ENCODE peak calls at places on chromosome 15, in seven cellular contexts. U is left ventricle myocardium inferior, X is cardiac fibroblast, O is sigmoid colon, B is tibial artery, Q is AG10803, S is psoas muscle. F is an unnamed sample.

GRCh38 chr15:28132524-28133275 is 33.6 kb upstream of the OCA2 start:
- DNase-seq in X (peak), B (no peak), U (no peak), S (no peak), O (no peak), Q (peak), F (peak)

GRCh38 chr15:35827156-35827555 is 281.2 kb upstream of the DPH6 start:
- DNase-seq in B (no peak), X (peak), S (no peak), U (no peak), O (no peak), Q (no peak), F (peak)

GRCh38 chr15:54808321-54808720 is 388.4 kb downstream of the RSL24D1 start:
- DNase-seq in O (no peak), B (no peak), Q (no peak), X (no peak), U (no peak), S (no peak), F (no peak)

GRCh38 chr15:47582283-47582682 is 135.0 kb upstream of the SEMA6D start:
- DNase-seq in S (no peak), B (no peak), Q (no peak), O (no peak), X (no peak), U (no peak), F (no peak)

GRCh38 chr15:86892774-86893449 is 813.2 kb downstream of the AGBL1 start:
- DNase-seq in Q (peak), U (no peak), O (no peak), B (no peak), X (peak), S (no peak), F (peak)

GRCh38 chr15:39154136-39154770 is 426.6 kb upstream of the THBS1 start:
- DNase-seq in Q (no peak), S (no peak), B (no peak), O (no peak), U (no peak), X (no peak), F (no peak)

GRCh38 chr15:83305696-83306291 is 21.3 kb upstream of the BNC1 start:
- DNase-seq in O (no peak), X (no peak), B (no peak), S (no peak), Q (no peak), U (no peak), F (peak)

GRCh38 chr15:77069521-77070121 is 1.3 kb downstream of the TSPAN3 start:
- DNase-seq in Q (no peak), B (no peak), X (no peak), O (no peak), U (no peak), S (no peak), F (no peak)

GRCh38 chr15:29480278-29480677 is 210.7 kb upstream of the NSMCE3 start:
- DNase-seq in B (no peak), S (no peak), X (no peak), U (no peak), O (no peak), Q (no peak), F (no peak)

GRCh38 chr15:65032823-65033537 is 3.5 kb upstream of the MTFMT start:
- DNase-seq in Q (peak), S (peak), O (peak), B (peak), X (peak), U (peak), F (peak)

GRCh38 chr15:60128710-60129109 is 124.6 kb downstream of the FOXB1 start:
- DNase-seq in S (no peak), O (no peak), Q (no peak), U (no peak), B (no peak), X (no peak), F (no peak)

GRCh38 chr15:85889956-85890619 is 95.4 kb upstream of the KLHL25 start:
- DNase-seq in U (no peak), O (no peak), S (no peak), X (no peak), B (no peak), Q (no peak), F (no peak)

GRCh38 chr15:66153549-66154415 is 99.8 kb downstream of the MEGF11 start:
- DNase-seq in X (no peak), U (no peak), Q (no peak), S (no peak), B (no peak), O (no peak), F (no peak)

GRCh38 chr15:73954188-73955145 is 28.2 kb downstream of the LOXL1 start:
- DNase-seq in X (no peak), Q (no peak), B (no peak), O (peak), S (no peak), U (no peak), F (no peak)

GRCh38 chr15:60764408-60764963 is 285.5 kb upstream of the ICE2 start:
- DNase-seq in B (no peak), U (no peak), S (no peak), O (no peak), X (no peak), Q (no peak), F (no peak)

GRCh38 chr15:38370079-38370478 is 83.8 kb upstream of the FAM98B start:
- DNase-seq in O (no peak), U (no peak), Q (no peak), B (no peak), S (no peak), X (no peak), F (no peak)

GRCh38 chr15:59292393-59292792 is 80.3 kb downstream of the MYO1E start:
- DNase-seq in Q (peak), O (no peak), X (peak), B (no peak), S (no peak), U (no peak), F (no peak)

GRCh38 chr15:33810083-33810595 is 158.2 kb upstream of the CHRM5 start:
- DNase-seq in X (no peak), B (no peak), S (no peak), Q (no peak), U (no peak), O (no peak), F (no peak)

GRCh38 chr15:58403581-58403980 is 28.2 kb upstream of the LIPC start:
- DNase-seq in U (no peak), B (no peak), X (no peak), S (no peak), Q (no peak), O (no peak), F (no peak)

GRCh38 chr15:58331903-58332675 is 99.7 kb upstream of the LIPC start:
- DNase-seq in S (peak), X (peak), U (peak), B (peak), Q (peak), O (peak), F (peak)

DNA sequence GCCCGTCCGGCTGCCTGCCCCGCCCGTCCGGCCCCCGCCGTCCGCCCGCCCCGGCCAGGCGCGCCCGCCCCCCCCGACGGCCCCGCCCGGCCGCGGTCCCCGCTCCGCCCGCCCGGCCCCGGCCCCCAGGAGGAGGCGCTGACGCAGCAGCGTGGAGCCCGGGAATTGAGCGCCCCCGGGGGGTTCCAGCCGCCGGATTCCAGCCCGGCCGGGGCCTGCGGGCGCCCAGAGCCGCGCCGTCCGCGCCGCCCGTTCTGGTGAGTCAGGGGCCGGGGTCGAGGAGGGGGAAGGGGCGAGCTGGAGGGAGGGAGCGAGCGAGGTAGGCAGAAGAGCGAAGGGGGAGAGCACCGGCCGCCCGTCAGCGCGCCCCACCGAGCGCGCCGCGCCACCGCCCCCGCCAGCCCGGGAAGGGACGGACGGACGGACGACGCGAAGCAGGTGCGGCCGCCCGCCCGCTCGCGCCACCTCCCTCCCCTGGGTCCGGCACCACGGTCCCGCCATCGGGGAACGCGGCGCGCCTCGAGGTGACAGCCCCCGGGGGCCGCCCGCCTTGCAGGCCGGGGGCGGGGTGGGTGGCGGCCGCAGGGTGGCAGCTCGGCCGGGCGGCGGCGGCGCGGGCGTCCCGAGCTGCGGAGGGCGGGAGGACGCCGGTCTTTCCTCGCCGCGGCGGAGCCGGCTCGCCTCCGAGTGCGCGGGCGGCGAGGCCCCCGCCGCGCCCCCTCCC is 421 bp downstream of the BAHD1 start:
- DNase-seq in S (no peak), Q (no peak), O (no peak), U (no peak), X (no peak), B (no peak), F (no peak)
- TF ChIP-seq CTCF in S (no peak), Q (peak), O (no peak), U (no peak), X (no peak), B (no peak), F (no peak)

DNA sequence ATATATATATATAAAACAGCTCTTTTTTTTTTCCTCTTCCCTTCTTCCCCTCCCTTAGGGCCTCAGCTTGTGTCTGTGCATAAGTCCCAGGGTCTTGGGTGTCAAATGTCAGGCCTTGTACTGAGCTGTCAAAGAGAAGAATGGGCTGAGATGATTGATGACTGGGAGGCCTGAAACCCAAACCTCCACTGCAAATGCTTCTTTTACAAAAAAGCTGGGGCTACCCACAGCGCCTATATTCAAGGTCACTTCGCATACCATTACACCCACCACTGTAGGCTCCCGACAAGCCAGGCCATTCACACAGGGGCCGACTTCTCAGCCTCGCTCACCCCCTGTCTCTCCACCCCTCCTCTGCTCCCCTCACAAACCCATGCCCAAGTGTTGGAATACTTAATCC is 614.6 kb upstream of the NR2F2 start:
- DNase-seq in O (no peak), S (no peak), B (no peak), U (no peak), Q (no peak), X (no peak), F (no peak)
- H3K4me3 ChIP-seq in O (no peak), S (no peak), B (no peak), U (no peak), Q (no peak), X (no peak), F (no peak)

GRCh38 chr15:31456329-31457060 is 129.9 kb downstream of the KLF13 start:
- DNase-seq in Q (no peak), B (no peak), U (no peak), X (no peak), S (no peak), O (no peak), F (no peak)

GRCh38 chr15:31453558-31454318 is 127.1 kb downstream of the KLF13 start:
- DNase-seq in O (no peak), U (no peak), Q (no peak), B (peak), X (no peak), S (no peak), F (no peak)

GRCh38 chr15:31457161-31457560 is 130.5 kb downstream of the KLF13 start:
- DNase-seq in X (no peak), Q (peak), B (no peak), S (no peak), O (no peak), U (no peak), F (peak)

GRCh38 chr15:31457631-31458526 is 131.2 kb downstream of the KLF13 start:
- DNase-seq in S (no peak), U (no peak), Q (peak), X (peak), B (peak), O (no peak), F (peak)

DNA sequence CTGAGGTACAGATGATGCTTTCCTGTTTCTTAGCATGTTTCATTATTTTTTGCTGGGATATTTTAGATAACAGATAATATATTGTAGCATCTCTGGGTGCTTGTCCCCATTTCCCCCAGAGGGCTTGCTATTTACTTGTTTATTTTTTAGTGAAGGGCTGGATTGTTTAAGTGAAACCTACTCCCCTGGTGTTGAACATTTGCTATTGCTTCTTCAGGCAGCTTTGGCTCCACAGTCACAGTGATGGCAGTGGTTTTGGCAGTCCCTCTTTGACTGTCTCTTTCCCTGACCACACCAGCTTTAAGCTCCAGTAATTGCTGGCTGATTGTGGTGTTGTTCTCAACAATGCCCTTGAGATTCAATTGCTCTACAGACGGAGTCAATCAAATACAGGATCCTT is 128.9 kb downstream of the KLF13 start:
- DNase-seq in O (no peak), B (no peak), S (no peak), U (no peak), Q (peak), X (no peak), F (no peak)
- TF ChIP-seq CTCF in O (no peak), B (no peak), S (no peak), U (no peak), Q (peak), X (no peak), F (peak)

DNA sequence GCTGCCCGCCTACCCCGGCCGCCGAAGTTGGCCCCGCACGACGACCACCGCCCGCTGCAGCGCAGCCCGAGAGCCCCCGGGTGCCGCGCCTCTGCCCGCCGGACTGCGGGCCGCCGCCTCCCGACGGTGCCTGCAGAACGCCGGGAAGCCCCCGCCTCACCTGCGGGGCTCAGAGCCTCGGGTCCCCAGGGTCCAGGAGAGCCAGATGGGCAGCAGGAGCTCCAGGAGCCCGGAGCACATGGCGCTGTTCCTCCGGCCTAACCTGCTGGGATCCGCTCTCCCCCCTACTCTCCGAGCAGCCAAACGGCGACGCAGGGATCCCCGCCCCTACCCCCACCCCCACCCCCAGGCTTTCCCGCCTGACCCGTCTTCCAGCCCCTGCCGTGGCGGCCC is 615 bp upstream of the GABRB3 start:
- DNase-seq in Q (no peak), U (no peak), B (no peak), S (no peak), O (no peak), X (no peak), F (no peak)
- H3K4me3 ChIP-seq in Q (no peak), U (peak), B (peak), S (peak), O (no peak), X (no peak), F (no peak)

DNA sequence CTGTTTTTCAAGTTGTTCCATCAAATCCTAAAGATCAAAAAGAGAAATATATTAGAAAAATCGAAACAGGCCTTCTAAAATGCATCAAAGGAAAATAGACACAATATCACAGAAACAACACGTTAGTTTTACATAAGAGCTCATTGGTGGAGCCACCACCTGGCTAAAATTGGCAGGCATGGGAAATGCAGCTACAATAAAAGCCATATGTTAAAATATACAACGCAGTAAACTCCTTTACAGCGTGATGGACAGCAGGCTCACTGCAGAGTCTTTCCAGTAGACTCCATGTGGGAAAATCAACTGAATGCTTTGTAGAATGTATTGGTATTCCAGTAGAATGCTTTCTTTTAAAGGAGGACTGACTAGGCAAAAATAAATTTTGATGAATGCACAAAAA is 40.9 kb upstream of the MYO5C start:
- DNase-seq in X (no peak), Q (no peak), O (no peak), B (no peak), U (no peak), S (no peak), F (no peak)
- TF ChIP-seq CTCF in X (no peak), Q (no peak), O (no peak), B (no peak), U (peak), S (no peak), F (peak)

GRCh38 chr15:51601801-51602200 is 20.8 kb downstream of the DMXL2 start:
- DNase-seq in U (no peak), B (no peak), O (no peak), S (no peak), Q (no peak), X (no peak), F (no peak)

GRCh38 chr15:51602484-51602883 is 20.1 kb downstream of the DMXL2 start:
- DNase-seq in U (no peak), B (no peak), X (no peak), O (no peak), Q (no peak), S (no peak), F (no peak)

GRCh38 chr15:51600114-51600513 is 22.5 kb downstream of the DMXL2 start:
- DNase-seq in O (no peak), S (no peak), Q (no peak), U (no peak), X (no peak), B (no peak), F (no peak)

DNA sequence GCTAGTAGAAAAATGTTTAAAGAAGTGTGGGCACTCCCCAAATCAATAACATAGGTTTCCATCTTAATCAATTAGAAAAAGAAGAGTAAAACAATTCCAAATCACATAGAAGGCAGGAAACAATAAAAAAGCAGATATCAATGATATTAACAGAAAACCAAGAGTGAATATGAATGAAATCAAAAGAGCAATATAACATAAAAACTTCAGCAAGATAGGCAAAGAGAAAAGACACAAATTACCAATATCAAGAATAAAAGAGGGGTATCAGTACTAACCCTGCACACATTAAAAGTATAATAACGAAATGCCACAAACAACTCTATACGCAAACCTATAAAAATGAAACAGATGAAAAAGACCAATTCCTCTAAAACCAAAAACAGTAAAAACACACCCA is 19.6 kb downstream of the DMXL2 start:
- DNase-seq in S (no peak), B (no peak), U (no peak), Q (no peak), O (no peak), X (no peak), F (no peak)
- H3K4me3 ChIP-seq in S (no peak), B (no peak), U (no peak), Q (no peak), O (no peak), X (no peak), F (no peak)